ENCODE peak calls at places on chromosome 15, in eight cellular contexts. P, I, X, B, W, L, Q and U are unnamed samples.

GRCh38 chr15:77846360-77846759 is 213.6 kb upstream of the LINGO1 start:
- DNase-seq in X (no peak), P (no peak), I (no peak), Q (no peak), B (no peak), W (no peak), L (no peak), U (no peak)

GRCh38 chr15:45347033-45347432 is 31.3 kb downstream of the GATM start:
- DNase-seq in P (no peak), X (no peak), L (no peak), Q (no peak), I (no peak), W (no peak), B (no peak), U (no peak)

GRCh38 chr15:80825361-80826030 is 46.3 kb downstream of the CEMIP start:
- DNase-seq in B (no peak), I (no peak), P (peak; percentile 66), Q (no peak), W (no peak), X (no peak), L (no peak), U (no peak)

GRCh38 chr15:40618906-40619305 is 24.9 kb downstream of the KNL1 start:
- DNase-seq in Q (no peak), L (no peak), B (no peak), I (no peak), W (no peak), P (no peak), X (no peak), U (no peak)

GRCh38 chr15:33722005-33722672 is 246.2 kb upstream of the CHRM5 start:
- DNase-seq in L (no peak), X (no peak), I (no peak), P (no peak), Q (no peak), B (peak; percentile 25), W (no peak), U (no peak)

GRCh38 chr15:95994418-95994817 is 336.1 kb upstream of the NR2F2 start:
- DNase-seq in Q (no peak), P (peak; percentile 15), X (no peak), L (no peak), W (no peak), I (no peak), B (peak; percentile 26), U (no peak)

GRCh38 chr15:43235536-43235935 is 14.7 kb upstream of the EPB42 start:
- DNase-seq in X (no peak), Q (no peak), W (no peak), P (no peak), L (no peak), B (no peak), I (no peak), U (no peak)

GRCh38 chr15:62035256-62035908 is 24.9 kb downstream of the VPS13C start:
- DNase-seq in I (no peak), X (no peak), L (no peak), P (peak; percentile 28), W (no peak), Q (no peak), B (peak; percentile 55), U (no peak)

GRCh38 chr15:57640935-57641682 is 49.4 kb downstream of the MYZAP start:
- DNase-seq in W (peak; percentile 9), I (no peak), P (peak; percentile 63), X (peak; percentile 18), Q (no peak), B (peak; percentile 39), L (no peak), U (no peak)

GRCh38 chr15:35626531-35626930 is 80.6 kb upstream of the DPH6 start:
- DNase-seq in L (no peak), Q (no peak), P (no peak), I (no peak), X (no peak), B (peak; percentile 26), W (no peak), U (no peak)

GRCh38 chr15:67834593-67835348 is 5.1 kb downstream of the RNU6-1 start:
- DNase-seq in L (no peak), Q (peak; percentile 18), X (no peak), W (no peak), P (no peak), B (no peak), I (no peak), U (no peak)

GRCh38 chr15:60326343-60326742 is 71.4 kb downstream of the ANXA2 start:
- DNase-seq in W (no peak), L (no peak), P (no peak), B (no peak), I (no peak), Q (no peak), X (no peak), U (no peak)

GRCh38 chr15:50354838-50355611 is at the start of gene GABPB1:
- DNase-seq in Q (peak; percentile 85), I (peak; percentile 88), X (peak; percentile 89), L (peak; percentile 74), B (peak; percentile 96), W (peak; percentile 85), P (peak; percentile 98), U (peak; percentile 91)

GRCh38 chr15:88636039-88636438 is 2.8 kb upstream of the ISG20 start:
- DNase-seq in B (no peak), L (peak; percentile 61), P (no peak), W (no peak), X (no peak), Q (peak; percentile 66), I (no peak), U (no peak)